ENCODE peak calls at places on chromosomes 1 and 21, in seven cellular contexts. One of them, this sample, is unnamed.

GRCh38 chr1:207241164-207241934 is 80.1 kb upstream of the CD55 start:
- DNase-seq in B cell: no peak
- DNase-seq in ascending aorta: no peak
- DNase-seq in EH: no peak
- DNase-seq in BE2C: no peak
- DNase-seq in PC-3: no peak
- DNase-seq in retina: no peak
- DNase-seq in this sample: no peak

GRCh38 chr1:201268604-201269151 is 14.6 kb upstream of the PKP1 start:
- DNase-seq in EH: peak
- DNase-seq in ascending aorta: no peak
- DNase-seq in B cell: no peak
- DNase-seq in BE2C: peak
- DNase-seq in retina: peak
- DNase-seq in PC-3: peak
- DNase-seq in this sample: no peak

GRCh38 chr1:19484793-19485361 is 462 bp downstream of the CAPZB start:
- DNase-seq in PC-3: no peak
- DNase-seq in retina: peak
- DNase-seq in EH: peak
- DNase-seq in BE2C: peak
- DNase-seq in B cell: no peak
- DNase-seq in ascending aorta: no peak
- DNase-seq in this sample: no peak

GRCh38 chr1:25642710-25643109 is 26.1 kb downstream of the MAN1C1 start:
- DNase-seq in retina: no peak
- DNase-seq in PC-3: no peak
- DNase-seq in BE2C: no peak
- DNase-seq in B cell: peak
- DNase-seq in EH: peak
- DNase-seq in ascending aorta: no peak
- DNase-seq in this sample: no peak

GRCh38 chr1:200336901-200337391 is 72.9 kb downstream of the ZNF281 start:
- DNase-seq in EH: peak
- DNase-seq in BE2C: no peak
- DNase-seq in B cell: no peak
- DNase-seq in PC-3: peak
- DNase-seq in retina: no peak
- DNase-seq in ascending aorta: no peak
- DNase-seq in this sample: no peak

GRCh38 chr1:24567792-24568388 is 12.0 kb downstream of the NCMAP start:
- DNase-seq in B cell: no peak
- DNase-seq in PC-3: peak
- DNase-seq in EH: peak
- DNase-seq in BE2C: no peak
- DNase-seq in retina: no peak
- DNase-seq in ascending aorta: no peak
- DNase-seq in this sample: no peak

GRCh38 chr1:214413315-214413714 is 132.4 kb downstream of the SMYD2 start:
- DNase-seq in BE2C: no peak
- DNase-seq in EH: no peak
- DNase-seq in retina: no peak
- DNase-seq in ascending aorta: no peak
- DNase-seq in PC-3: no peak
- DNase-seq in B cell: no peak
- DNase-seq in this sample: no peak

GRCh38 chr21:36863260-36863659 is 103.2 kb downstream of the HLCS start:
- DNase-seq in EH: no peak
- DNase-seq in retina: no peak
- DNase-seq in PC-3: no peak
- DNase-seq in BE2C: no peak
- DNase-seq in ascending aorta: no peak
- DNase-seq in B cell: no peak
- DNase-seq in this sample: no peak

GRCh38 chr1:18901952-18902522 is 318 bp downstream of the ALDH4A1 start:
- DNase-seq in BE2C: no peak
- DNase-seq in B cell: peak
- DNase-seq in PC-3: peak
- DNase-seq in retina: no peak
- DNase-seq in EH: peak
- DNase-seq in ascending aorta: no peak
- DNase-seq in this sample: peak

GRCh38 chr1:87684786-87685185 is 356.1 kb downstream of the LMO4 start:
- DNase-seq in retina: peak
- DNase-seq in B cell: no peak
- DNase-seq in BE2C: no peak
- DNase-seq in ascending aorta: no peak
- DNase-seq in EH: peak
- DNase-seq in PC-3: no peak
- DNase-seq in this sample: no peak